ENCODE peak calls at places on chromosomes 11 and 22, in five cellular contexts. T, B, N, D and O are unnamed samples.

GRCh38 chr11:64298966-64299846 is 952 bp upstream of the CATSPERZ start:
- DNase-seq in T (peak; percentile 94), N (no peak), D (no peak), B (peak; percentile 40), O (peak; percentile 57)

GRCh38 chr11:27287205-27287604 is 75.8 kb downstream of the CCDC34 start:
- DNase-seq in N (no peak), T (no peak), D (no peak), B (no peak), O (no peak)

GRCh38 chr11:124725719-124726105 is 14.0 kb upstream of the NRGN start:
- DNase-seq in N (no peak), T (no peak), D (no peak), B (no peak), O (no peak)

GRCh38 chr11:11382858-11383532 is 29.9 kb upstream of the CSNK2A3 start:
- DNase-seq in B (no peak), N (no peak), T (no peak), D (no peak), O (no peak)

GRCh38 chr11:98967005-98967404 is 53.7 kb upstream of the CNTN5 start:
- DNase-seq in N (no peak), B (no peak), D (no peak), T (no peak), O (no peak)

GRCh38 chr22:19951351-19951750 is 9.7 kb upstream of the TXNRD2 start:
- DNase-seq in B (no peak), D (no peak), T (no peak), N (no peak), O (no peak)

GRCh38 chr22:49637255-49637760 is 190.4 kb downstream of the BRD1 start:
- DNase-seq in T (peak; percentile 72), B (no peak), N (no peak), D (no peak), O (no peak)

GRCh38 chr11:20599424-20600346 is at the start of gene SLC6A5:
- DNase-seq in N (no peak), D (peak; percentile 49), T (no peak), B (peak; percentile 96), O (no peak)

GRCh38 chr11:3853935-3854659 is 1.4 kb upstream of the STIM1 start:
- DNase-seq in B (no peak), N (peak; percentile 41), D (no peak), T (no peak), O (peak; percentile 60)

GRCh38 chr11:3853545-3853842 is 2.0 kb upstream of the STIM1 start:
- DNase-seq in D (no peak), T (no peak), B (no peak), N (no peak), O (no peak)

GRCh38 chr11:3855808-3856491 is 486 bp downstream of the STIM1 start:
- DNase-seq in N (no peak), T (no peak), B (peak; percentile 58), D (no peak), O (peak; percentile 57)

GRCh38 chr11:3854660-3854976 is 846 bp upstream of the STIM1 start:
- DNase-seq in D (no peak), N (no peak), T (no peak), B (peak; percentile 68), O (no peak)

GRCh38 chr11:3854977-3855807 is at the start of gene STIM1:
- DNase-seq in N (peak; percentile 92), D (peak; percentile 75), B (peak; percentile 96), T (peak; percentile 98), O (peak; percentile 96)
- TF ChIP-seq POLR2AphosphoS5 in N (peak; percentile 81), D (no peak), B (peak; percentile 62), T (peak; percentile 95), O (peak; percentile 87)

GRCh38 chr22:46977656-46978343 is 215.3 kb downstream of the TBC1D22A start:
- DNase-seq in D (no peak), B (no peak), N (no peak), T (no peak), O (no peak)

GRCh38 chr22:46976130-46976529 is 213.7 kb downstream of the TBC1D22A start:
- DNase-seq in D (no peak), B (no peak), T (no peak), N (no peak), O (no peak)

GRCh38 chr22:46974077-46974476 is 211.6 kb downstream of the TBC1D22A start:
- DNase-seq in B (no peak), T (peak; percentile 79), D (no peak), N (no peak), O (no peak)

GRCh38 chr22:46974631-46975585 is 212.5 kb downstream of the TBC1D22A start:
- DNase-seq in D (no peak), B (no peak), T (no peak), N (no peak), O (no peak)

GRCh38 chr22:46976598-46976997 is 214.1 kb downstream of the TBC1D22A start:
- DNase-seq in B (no peak), N (no peak), T (no peak), D (no peak), O (no peak)
- H3K4me3 ChIP-seq in B (no peak overlapping the region), N (no peak overlapping the region), T (no peak overlapping the region), D (no peak overlapping the region), O (no peak overlapping the region)

GRCh38 chr11:60924110-60924905 is at the start of gene TMEM132A:
- DNase-seq in B (peak; percentile 93), N (peak; percentile 53), D (no peak), T (peak; percentile 91), O (peak; percentile 74)
- TF ChIP-seq POLR2AphosphoS5 in B (no peak), N (peak; percentile 45), D (no peak), T (peak; percentile 57), O (no peak)

DNA sequence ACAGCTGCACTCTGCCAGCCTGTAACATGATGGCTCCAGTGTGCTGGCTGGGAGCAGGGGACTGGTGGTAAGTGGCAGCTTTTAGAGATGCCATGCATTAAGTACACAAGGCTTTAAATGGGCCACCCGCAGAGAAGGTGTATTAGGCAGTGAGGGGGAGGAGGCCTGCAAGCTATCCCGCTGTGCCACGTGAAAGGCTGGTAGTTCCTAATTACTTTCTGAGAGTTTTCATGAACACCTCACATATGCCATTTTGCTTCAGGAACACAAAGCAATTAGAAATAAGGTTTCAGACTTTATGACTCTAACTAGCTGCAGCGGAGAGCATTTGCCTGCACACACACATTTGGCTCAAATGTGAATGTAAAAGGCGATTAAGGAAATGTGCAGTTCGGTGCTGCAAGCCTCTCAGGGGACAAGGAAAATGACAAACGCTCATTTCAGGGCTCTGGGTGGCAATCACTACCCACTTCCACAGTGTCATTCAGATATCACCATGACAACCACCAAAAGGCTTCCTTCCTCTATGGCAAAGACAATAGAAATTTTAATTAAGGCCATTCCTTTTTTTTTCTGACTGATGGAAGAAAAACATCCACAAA is 116.7 kb downstream of the PLEKHA7 start:
- DNase-seq in T (no peak), N (no peak), D (peak; percentile 67), B (peak; percentile 87), O (no peak)
- H3K4me3 ChIP-seq in T (no peak overlapping the region), N (no peak overlapping the region), D (peak overlapping the region; percentile 50), B (peak overlapping the region; percentile 40), O (no peak overlapping the region)

GRCh38 chr11:88739524-88739923 is 326.3 kb downstream of the GRM5 start:
- DNase-seq in T (no peak), B (no peak), N (no peak), D (no peak), O (no peak)
- TF ChIP-seq POLR2AphosphoS5 in T (no peak), B (no peak), N (no peak), D (no peak), O (no peak)

GRCh38 chr11:123056835-123057491 is 5.0 kb downstream of the HSPA8 start:
- DNase-seq in N (no peak), T (no peak), D (no peak), B (no peak), O (no peak)
- H3K4me3 ChIP-seq in N (no peak overlapping the region), T (no peak overlapping the region), D (no peak overlapping the region), B (no peak overlapping the region), O (no peak overlapping the region)

DNA sequence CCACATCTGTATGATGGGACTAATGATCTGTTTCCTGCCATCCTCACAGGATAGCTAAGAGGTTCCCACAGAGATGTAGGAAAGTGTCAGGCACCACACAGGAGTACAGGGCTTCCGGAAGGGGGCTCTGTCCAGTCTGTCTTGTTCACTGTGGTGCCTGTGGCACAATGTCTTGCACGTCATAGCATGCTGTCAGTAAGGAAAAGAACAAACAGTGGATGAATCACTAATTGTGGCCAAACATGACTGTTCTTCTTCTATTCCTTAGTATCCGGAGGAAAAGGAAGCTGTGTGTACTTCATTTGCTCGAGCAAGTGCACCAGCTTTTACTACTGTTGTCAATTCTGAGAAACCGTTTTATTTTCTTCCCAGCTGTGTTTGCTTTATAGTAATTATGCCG is 73.4 kb upstream of the YWHAH start:
- DNase-seq in B (no peak), N (peak; percentile 30), T (no peak), D (no peak), O (peak; percentile 19)
- TF ChIP-seq POLR2AphosphoS5 in B (no peak), N (peak; percentile 46), T (no peak), D (no peak), O (no peak)

DNA sequence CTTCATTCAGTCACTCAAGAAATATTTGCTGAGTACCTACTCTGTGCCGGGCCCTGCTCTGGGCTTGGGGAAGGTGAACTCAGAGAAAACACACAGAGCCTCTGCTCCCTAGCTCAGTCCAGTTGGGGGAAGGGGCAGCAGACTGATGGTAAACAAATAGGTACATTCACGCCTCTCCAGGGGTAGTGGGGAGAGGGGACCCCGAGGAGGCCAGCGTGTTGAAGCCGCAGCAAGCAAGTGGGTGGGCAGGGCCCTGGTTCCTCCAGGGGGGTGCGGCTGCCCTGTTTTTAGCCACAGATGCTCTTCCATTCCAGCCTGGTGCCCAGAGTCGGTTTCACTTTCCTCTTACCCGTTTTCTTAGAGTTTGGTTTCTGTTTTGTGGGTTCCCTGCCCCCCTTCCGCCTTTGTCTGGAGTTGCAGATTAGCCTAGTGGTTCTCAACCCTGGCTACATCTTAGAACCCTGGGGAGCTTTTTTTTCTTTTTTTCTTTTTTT is 8.7 kb downstream of the DRAP1 start:
- DNase-seq in N (no peak), T (no peak), B (no peak), D (no peak), O (peak; percentile 73)
- H3K4me3 ChIP-seq in N (no peak overlapping the region), T (peak overlapping the region; percentile 31), B (no peak overlapping the region), D (no peak overlapping the region), O (no peak overlapping the region)